ENCODE peak calls at places on chromosomes 3 and 15, in four cellular contexts. D, A, H and N are unnamed samples.

GRCh38 chr3:83500422-83500821 is 1458.4 kb upstream of the CADM2 start:
- DNase-seq in D (no peak), A (no peak), H (no peak), N (no peak)

GRCh38 chr3:5195605-5196004 is 8.1 kb downstream of the EDEM1 start:
- DNase-seq in A (no peak), H (no peak), D (no peak), N (peak)

GRCh38 chr3:106728315-106728821 is 648.9 kb upstream of the CCDC54 start:
- DNase-seq in H (peak), D (no peak), A (peak), N (peak)

GRCh38 chr3:30617653-30618052 is 11.3 kb downstream of the TGFBR2 start:
- DNase-seq in A (no peak), D (no peak), H (no peak), N (no peak)

GRCh38 chr3:134426660-134427181 is 52.5 kb upstream of the AMOTL2 start:
- DNase-seq in H (peak), D (no peak), A (peak), N (peak)

GRCh38 chr3:121989943-121990342 is 32.1 kb downstream of the ILDR1 start:
- DNase-seq in H (no peak), A (no peak), D (no peak), N (peak)

GRCh38 chr3:126051741-126052140 is 32.2 kb downstream of the SLC41A3 start:
- DNase-seq in A (no peak), H (no peak), D (no peak), N (no peak)

GRCh38 chr3:42035816-42036482 is 55.2 kb upstream of the TRAK1 start:
- DNase-seq in A (no peak), H (no peak), D (no peak), N (peak)

GRCh38 chr15:44125879-44126278 is 69.2 kb downstream of the FRMD5 start:
- DNase-seq in H (no peak), D (no peak), A (no peak), N (no peak)

GRCh38 chr3:185561374-185561943 is 9.1 kb upstream of the LIPH start:
- DNase-seq in H (no peak), A (no peak), D (peak), N (no peak)

GRCh38 chr15:58058729-58059128 is 6.8 kb downstream of the ALDH1A2 start:
- DNase-seq in A (no peak), H (no peak), D (no peak), N (no peak)

GRCh38 chr3:172181936-172182708 is 142.7 kb downstream of the FNDC3B start:
- DNase-seq in H (no peak), A (peak), D (no peak), N (peak)

GRCh38 chr3:58005662-58006061 is 2.6 kb upstream of the FLNB start:
- DNase-seq in A (peak), H (no peak), D (no peak), N (no peak)

GRCh38 chr3:109806929-109807328 is 469.6 kb upstream of the DPPA4 start:
- DNase-seq in H (no peak), A (peak), D (no peak), N (peak)

GRCh38 chr15:96323250-96324162 is 7.0 kb upstream of the NR2F2 start:
- DNase-seq in D (no peak), A (no peak), H (no peak), N (no peak)

GRCh38 chr15:89814112-89814742 is 425 bp downstream of the ANPEP start:
- DNase-seq in H (no peak), A (no peak), D (no peak), N (no peak)

GRCh38 chr3:126358038-126358815 is 1.0 kb upstream of the KLF15 start:
- DNase-seq in D (no peak), A (no peak), H (no peak), N (peak)

GRCh38 chr3:196996454-196997265 is 28.0 kb upstream of the PIGZ start:
- DNase-seq in H (no peak), A (no peak), D (no peak), N (no peak)

GRCh38 chr3:27590437-27591320 is 106.5 kb upstream of the SLC4A7 start:
- DNase-seq in D (no peak), H (no peak), A (peak), N (peak)

GRCh38 chr3:104126864-104127553 is 1239.7 kb upstream of the ALCAM start:
- DNase-seq in H (no peak), A (no peak), D (no peak), N (no peak)

GRCh38 chr3:144496116-144496835 is 524.7 kb downstream of the DIPK2A start:
- DNase-seq in D (no peak), A (no peak), H (no peak), N (no peak)

GRCh38 chr15:100229181-100230163 is 112.3 kb downstream of the ADAMTS17 start:
- DNase-seq in D (no peak), A (no peak), H (no peak), N (no peak)

GRCh38 chr3:126287536-126288181 is 69.5 kb downstream of the KLF15 start:
- DNase-seq in D (peak), H (no peak), A (peak), N (peak)

GRCh38 chr15:75916978-75917377 is 13.3 kb downstream of the FBXO22 start:
- DNase-seq in A (no peak), H (no peak), D (no peak), N (no peak)

GRCh38 chr3:12158387-12159226 is at the start of gene TIMP4:
- DNase-seq in A (peak), D (peak), H (no peak), N (peak)
- H3K4me3 ChIP-seq in A (no peak), D (peak), H (peak), N (peak)

GRCh38 chr15:82048809-82049208 is 3.0 kb upstream of the MEX3B start:
- DNase-seq in H (no peak), A (no peak), D (no peak), N (no peak)

GRCh38 chr15:82045179-82045891 is 483 bp downstream of the MEX3B start:
- DNase-seq in H (no peak), D (peak), A (peak), N (peak)

GRCh38 chr15:82047493-82048446 is 2.0 kb upstream of the MEX3B start:
- DNase-seq in D (no peak), H (no peak), A (peak), N (peak)

GRCh38 chr15:82045892-82046667 is at the start of gene MEX3B:
- DNase-seq in A (peak), H (peak), D (peak), N (peak)

DNA sequence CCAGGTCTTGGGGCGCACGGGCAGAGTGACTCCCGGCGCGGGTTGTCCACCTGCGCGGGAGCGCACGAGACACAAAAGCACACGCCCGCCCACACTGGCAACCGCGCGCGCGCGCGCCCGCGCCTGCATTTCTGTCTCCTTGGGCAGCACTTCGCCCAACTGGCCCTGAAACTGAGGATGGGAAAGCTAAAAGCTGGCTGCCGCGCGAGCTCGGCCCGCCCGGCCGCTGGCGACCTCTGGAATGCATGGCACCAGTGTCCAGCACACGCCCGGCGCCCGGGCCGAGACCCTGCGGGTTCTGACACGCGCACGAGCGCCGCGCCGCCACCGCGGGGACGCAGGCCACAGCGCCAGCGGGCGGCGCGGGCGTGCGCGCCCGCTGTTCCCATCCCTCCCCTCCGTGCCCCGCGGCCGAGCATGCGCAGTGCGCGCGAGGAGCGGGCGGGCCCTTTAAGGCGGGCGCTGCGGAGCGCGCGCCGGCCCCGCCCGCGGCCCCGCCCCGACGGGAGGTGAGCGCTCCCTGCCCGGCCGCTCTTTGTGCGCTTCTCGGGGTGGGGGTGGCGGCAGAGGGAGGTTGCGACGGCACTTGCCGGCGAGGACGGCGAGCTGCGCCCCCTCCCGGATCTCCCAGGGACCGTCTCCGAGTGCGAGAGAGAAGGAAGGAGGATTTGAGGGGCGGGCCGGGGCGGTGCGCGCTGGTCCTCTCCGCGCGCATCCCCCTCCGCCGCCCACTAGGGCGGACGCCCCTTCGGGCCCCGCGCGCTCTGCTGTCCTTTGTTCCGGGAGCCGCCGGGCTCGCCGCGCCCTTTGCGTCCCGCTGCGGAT is 1.1 kb upstream of the MEX3B start:
- DNase-seq in H (peak), D (peak), A (peak), N (peak)
- TF ChIP-seq CTCF in H (peak), D (peak), A (peak), N (peak)

GRCh38 chr3:48686538-48687219 is 964 bp upstream of the NCKIPSD start:
- DNase-seq in H (no peak), D (no peak), A (peak), N (no peak)

GRCh38 chr3:48685293-48685602 is 467 bp downstream of the NCKIPSD start:
- DNase-seq in H (no peak), D (no peak), A (no peak), N (no peak)

GRCh38 chr3:48687220-48687678 is 1.5 kb upstream of the NCKIPSD start:
- DNase-seq in A (no peak), H (no peak), D (no peak), N (no peak)

GRCh38 chr3:48684480-48685143 is 1.1 kb downstream of the NCKIPSD start:
- DNase-seq in A (peak), D (peak), H (no peak), N (peak)

GRCh38 chr3:48685603-48686511 is at the start of gene NCKIPSD:
- DNase-seq in A (peak), D (peak), H (no peak), N (peak)
- H3K4me3 ChIP-seq in A (peak), D (peak), H (peak), N (peak)

GRCh38 chr15:55168350-55168974 is 28.3 kb downstream of the RSL24D1 start:
- DNase-seq in H (peak), A (peak), D (peak), N (peak)
- TF ChIP-seq CTCF in H (peak), A (peak), D (peak), N (peak)

GRCh38 chr3:188754286-188754685 is 417.5 kb upstream of the TPRG1 start:
- DNase-seq in D (no peak), A (no peak), H (no peak), N (no peak)

GRCh38 chr3:188749830-188750229 is 421.9 kb upstream of the TPRG1 start:
- DNase-seq in A (no peak), H (no peak), D (no peak), N (no peak)

GRCh38 chr3:188756241-188756640 is 415.5 kb upstream of the TPRG1 start:
- DNase-seq in A (no peak), D (no peak), H (no peak), N (no peak)

GRCh38 chr3:188750625-188751024 is 421.1 kb upstream of the TPRG1 start:
- DNase-seq in D (no peak), A (no peak), H (no peak), N (no peak)

GRCh38 chr3:188752850-188753249 is 418.9 kb upstream of the TPRG1 start:
- DNase-seq in H (no peak), A (no peak), D (no peak), N (no peak)
- H3K4me3 ChIP-seq in H (no peak), A (no peak), D (no peak), N (no peak)

GRCh38 chr3:71010731-71011455 is 572.6 kb downstream of the FOXP1 start:
- DNase-seq in A (peak), D (no peak), H (no peak), N (no peak)
- TF ChIP-seq CTCF in A (no peak), D (no peak), H (no peak), N (no peak)

GRCh38 chr3:113100063-113100462 is 109.3 kb downstream of the GTPBP8 start:
- DNase-seq in D (no peak), A (no peak), H (no peak), N (no peak)
- H3K4me3 ChIP-seq in D (no peak), A (no peak), H (no peak), N (no peak)

GRCh38 chr15:31605467-31605931 is 278.9 kb downstream of the KLF13 start:
- DNase-seq in A (peak), D (no peak), H (no peak), N (peak)
- TF ChIP-seq CTCF in A (peak), D (no peak), H (peak), N (no peak)

DNA sequence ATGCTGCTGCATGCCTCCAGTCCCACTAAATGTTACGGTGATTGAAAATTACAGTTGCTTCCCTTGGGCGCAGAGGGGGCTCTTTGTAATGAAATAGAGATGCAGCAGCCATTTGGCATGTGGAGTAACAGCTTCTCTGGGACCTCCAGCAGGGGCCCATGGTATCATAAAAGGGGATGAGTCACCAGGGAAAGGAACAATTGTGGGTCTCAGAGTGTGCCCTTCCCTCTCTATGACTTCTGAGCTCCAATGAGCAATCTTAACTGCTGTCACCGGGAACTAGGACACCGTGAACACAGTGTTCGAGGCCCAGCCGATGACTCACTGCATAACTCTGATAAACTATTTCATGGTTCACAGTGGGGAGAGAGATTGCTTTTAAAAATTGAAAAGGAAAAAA is 164.8 kb upstream of the NUDT16 start:
- DNase-seq in H (no peak), A (peak), D (no peak), N (peak)
- H3K4me3 ChIP-seq in H (no peak), A (no peak), D (no peak), N (no peak)

GRCh38 chr15:23039151-23039916 is at the start of gene TUBGCP5:
- DNase-seq in H (peak), A (peak), D (peak), N (peak)
- TF ChIP-seq CTCF in H (peak), A (peak), D (peak), N (peak)